ENCODE peak calls at places on chromosomes 3 and 15, in five cellular contexts. T, D, V, K and I are unnamed samples.

GRCh38 chr3:37554364-37554763 is 307.3 kb upstream of the CTDSPL start:
- DNase-seq in D (no peak), K (no peak), V (no peak), T (no peak), I (no peak)

GRCh38 chr3:193774916-193775285 is 181.9 kb downstream of the OPA1 start:
- DNase-seq in K (no peak), V (no peak), T (no peak), D (no peak), I (peak; percentile 54)

GRCh38 chr15:70171224-70171886 is 73.6 kb upstream of the TLE3 start:
- DNase-seq in V (peak; percentile 17), T (no peak), D (no peak), K (no peak), I (no peak)

GRCh38 chr3:133301194-133301593 is 98.7 kb upstream of the BFSP2 start:
- DNase-seq in T (peak; percentile 71), D (no peak), K (no peak), V (no peak), I (no peak)

GRCh38 chr3:124619887-124620599 is 110.2 kb upstream of the UMPS start:
- DNase-seq in D (no peak), V (no peak), K (no peak), T (no peak), I (no peak)

GRCh38 chr15:72532991-72533601 is 59.0 kb downstream of the ARIH1 start:
- DNase-seq in D (no peak), T (no peak), V (no peak), K (no peak), I (no peak)

GRCh38 chr3:58484049-58484721 is 7.7 kb upstream of the KCTD6 start:
- DNase-seq in D (no peak), K (no peak), V (no peak), T (no peak), I (no peak)

GRCh38 chr3:71269896-71270295 is 313.6 kb downstream of the FOXP1 start:
- DNase-seq in D (no peak), K (peak; percentile 29), T (no peak), V (no peak), I (no peak)